ENCODE peak calls at places on chromosomes 3 and 15, in seven cellular contexts. T, U, K, C, G, J and O are unnamed samples.

GRCh38 chr3:188153498-188153948 is 434 bp upstream of the LPP start:
- DNase-seq in T (peak), U (no peak), K (peak), C (peak), G (peak), J (no peak), O (peak)

GRCh38 chr3:119541547-119541946 is 17.9 kb downstream of the CD80 start:
- DNase-seq in T (no peak), U (no peak), K (no peak), C (no peak), G (no peak), J (no peak), O (no peak)

GRCh38 chr3:193693774-193694173 is 100.8 kb downstream of the OPA1 start:
- DNase-seq in T (no peak), U (no peak), K (no peak), C (no peak), G (peak), J (no peak), O (no peak)

GRCh38 chr15:51299187-51300015 is 39.0 kb downstream of the CYP19A1 start:
- DNase-seq in T (no peak), U (no peak), K (no peak), C (no peak), G (peak), J (no peak), O (no peak)

GRCh38 chr3:126683506-126683905 is 20.5 kb upstream of the CHCHD6 start:
- DNase-seq in T (peak), U (no peak), K (peak), C (no peak), G (no peak), J (no peak), O (no peak)

GRCh38 chr3:2098398-2099027 is at the start of gene CNTN4:
- DNase-seq in T (peak), U (no peak), K (peak), C (no peak), G (peak), J (no peak), O (peak)

GRCh38 chr3:172135766-172136729 is 96.7 kb downstream of the FNDC3B start:
- DNase-seq in T (no peak), U (no peak), K (no peak), C (no peak), G (no peak), J (no peak), O (no peak)

GRCh38 chr3:138367912-138368311 is 19.5 kb downstream of the MRAS start:
- DNase-seq in T (no peak), U (peak), K (no peak), C (no peak), G (no peak), J (no peak), O (no peak)

GRCh38 chr15:84611631-84612030 is 10.8 kb downstream of the ZSCAN2 start:
- DNase-seq in T (no peak), U (no peak), K (peak), C (no peak), G (no peak), J (no peak), O (no peak)

GRCh38 chr3:160616721-160617120 is 51.4 kb upstream of the KPNA4 start:
- DNase-seq in T (no peak), U (no peak), K (no peak), C (no peak), G (no peak), J (no peak), O (no peak)

GRCh38 chr3:160616311-160616710 is 50.9 kb upstream of the KPNA4 start:
- DNase-seq in T (no peak), U (no peak), K (no peak), C (no peak), G (no peak), J (no peak), O (no peak)

GRCh38 chr3:160618878-160619277 is 53.5 kb upstream of the KPNA4 start:
- DNase-seq in T (no peak), U (no peak), K (no peak), C (no peak), G (no peak), J (no peak), O (no peak)

GRCh38 chr3:160617636-160618035 is 52.3 kb upstream of the KPNA4 start:
- DNase-seq in T (no peak), U (no peak), K (no peak), C (no peak), G (no peak), J (no peak), O (no peak)

DNA sequence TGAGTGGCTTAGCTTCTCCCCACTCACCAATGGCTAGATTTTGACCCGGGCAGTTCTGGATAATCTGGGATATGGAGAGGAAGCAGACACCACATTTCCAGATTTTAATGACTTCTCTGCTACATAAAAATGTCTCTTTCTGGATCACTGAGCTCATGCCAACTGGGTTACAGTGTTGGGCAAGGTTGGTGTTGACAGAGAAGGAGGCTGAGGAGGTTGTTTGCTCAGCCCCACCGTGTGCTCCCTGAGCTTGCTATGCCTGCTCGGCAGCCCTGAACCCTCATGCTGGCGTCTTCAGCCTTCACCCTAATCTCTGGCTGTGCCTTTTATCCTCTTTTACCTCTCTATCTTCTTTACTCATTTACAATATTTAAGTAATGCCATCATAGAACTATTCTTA is 53.0 kb upstream of the KPNA4 start:
- DNase-seq in T (no peak), U (no peak), K (no peak), C (no peak), G (no peak), J (no peak), O (no peak)
- TF ChIP-seq YY1 in T (no peak), U (no peak), K (no peak), C (no peak), G (no peak), J (no peak), O (no peak)

GRCh38 chr3:64216706-64217105 is 8.6 kb downstream of the PRICKLE2 start:
- DNase-seq in T (no peak), U (no peak), K (no peak), C (no peak), G (no peak), J (no peak), O (no peak)
- TF ChIP-seq YY1 in T (no peak), U (no peak), K (no peak), C (no peak), G (no peak), J (no peak), O (no peak)

DNA sequence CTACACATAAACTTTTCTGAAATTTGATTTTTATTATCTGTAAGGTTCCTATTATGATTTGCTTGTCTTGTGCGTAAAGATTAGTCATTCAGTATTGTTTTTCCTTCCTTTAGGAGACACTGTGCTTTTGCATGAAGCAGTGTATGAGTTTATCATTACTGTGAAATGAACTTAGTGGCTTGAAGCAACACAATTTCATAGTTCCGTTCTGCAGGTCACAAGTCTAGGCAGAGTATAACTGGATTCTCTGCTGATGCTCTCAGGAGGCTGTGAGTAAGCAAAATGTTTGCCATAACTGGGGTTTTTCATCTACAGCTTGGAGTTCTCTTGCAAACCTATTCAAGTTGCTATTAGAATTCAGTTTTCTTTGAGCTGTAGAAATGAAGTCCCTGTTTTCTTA is 1136.1 kb downstream of the OTOL1 start:
- DNase-seq in T (no peak), U (no peak), K (no peak), C (no peak), G (no peak), J (no peak), O (no peak)
- TF ChIP-seq YY1 in T (no peak), U (no peak), K (no peak), C (no peak), G (no peak), J (no peak), O (no peak)

DNA sequence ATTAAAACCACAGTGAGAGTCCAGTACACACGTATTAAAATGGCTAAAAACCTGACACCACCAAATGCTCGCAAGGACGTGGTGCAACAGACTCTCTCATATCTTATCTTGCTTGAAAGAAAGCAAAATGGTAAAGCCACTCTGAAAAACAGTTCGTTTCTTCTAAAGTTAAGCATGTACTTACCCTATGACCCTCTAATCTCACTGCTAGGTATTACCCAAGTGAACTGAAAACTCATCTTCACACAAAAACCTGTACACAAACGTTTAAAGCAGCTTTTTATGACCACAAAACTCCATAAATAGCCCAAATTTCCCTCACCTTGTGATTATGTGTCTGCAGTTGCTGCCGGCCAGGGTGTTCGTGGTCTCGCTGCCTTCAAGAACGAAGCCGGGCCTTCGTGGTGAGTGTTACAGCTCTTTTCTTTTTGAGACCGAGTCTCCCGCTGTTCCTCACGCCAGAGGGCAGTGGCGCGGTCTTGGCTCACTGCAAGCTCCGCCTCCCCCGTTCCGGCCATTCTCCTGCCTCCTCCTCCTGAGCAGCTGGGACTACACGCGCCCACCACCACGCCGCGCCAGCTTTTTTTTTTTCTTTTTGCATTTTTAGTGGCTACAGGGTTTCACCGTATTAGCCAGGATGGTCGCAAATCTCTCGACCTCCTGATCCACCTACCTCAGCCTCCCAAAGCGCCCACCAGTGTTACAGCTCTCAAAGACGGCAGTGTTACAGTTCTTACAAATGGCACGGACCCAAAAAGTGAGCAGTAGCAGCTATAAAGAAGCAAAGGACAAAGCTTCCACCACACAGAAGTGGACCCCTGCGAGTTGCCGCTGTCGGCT is 165.4 kb downstream of the TJP1 start:
- DNase-seq in T (peak), U (peak), K (no peak), C (peak), G (no peak), J (no peak), O (peak)
- TF ChIP-seq YY1 in T (peak), U (peak), K (no peak), C (no peak), G (no peak), J (no peak), O (no peak)